ENCODE peak calls at places on chromosomes 4 and X, in six cellular contexts. A is ELF-1, B is left lung, K is uterus, F is NCI-H1436, L is caudate nucleus. D is an unnamed sample.

GRCh38 chr4:88870428-88870827 is 172.8 kb upstream of the NAP1L5 start:
- DNase-seq in F (no peak), L (no peak), B (no peak), K (no peak), A (no peak), D (no peak)

GRCh38 chrX:100649550-100650356 is 5.8 kb downstream of the SRPX2 start:
- DNase-seq in L (no peak), A (peak), F (no peak), K (peak), B (no peak), D (no peak)

GRCh38 chr4:122764808-122765189 is 32.3 kb downstream of the BBS12 start:
- DNase-seq in K (no peak), L (no peak), B (no peak), A (no peak), F (no peak), D (no peak)

GRCh38 chrX:101550825-101551767 is 749 bp downstream of the ARMCX1 start:
- DNase-seq in A (peak), L (no peak), F (peak), K (peak), B (peak), D (no peak)

GRCh38 chrX:17692709-17693346 is 44.5 kb upstream of the SCML1 start:
- DNase-seq in K (no peak), A (peak), L (no peak), B (no peak), F (no peak), D (no peak)

GRCh38 chr4:13348216-13348615 is 135.9 kb downstream of the RAB28 start:
- DNase-seq in B (no peak), A (no peak), F (no peak), L (no peak), K (no peak), D (no peak)

GRCh38 chr4:159639924-159640323 is 537.0 kb downstream of the RAPGEF2 start:
- DNase-seq in K (no peak), L (no peak), B (no peak), A (no peak), F (no peak), D (no peak)

GRCh38 chrX:111410451-111410850 is 1.5 kb downstream of the DCX start:
- DNase-seq in A (no peak), F (no peak), L (no peak), K (no peak), B (no peak), D (no peak)

GRCh38 chrX:10099411-10099810 is 57.4 kb upstream of the CLCN4 start:
- DNase-seq in K (no peak), F (no peak), A (no peak), L (no peak), B (no peak), D (no peak)

GRCh38 chrX:84933956-84934556 is 69.6 kb upstream of the APOOL start:
- DNase-seq in F (no peak), A (no peak), K (no peak), B (peak), L (no peak), D (peak)

GRCh38 chr4:66097271-66097670 is 427.0 kb upstream of the EPHA5 start:
- DNase-seq in F (peak), A (no peak), B (no peak), L (no peak), K (no peak), D (no peak)

GRCh38 chr4:90318208-90318607 is 191.0 kb downstream of the CCSER1 start:
- DNase-seq in L (no peak), F (no peak), K (no peak), A (no peak), B (no peak), D (no peak)

GRCh38 chr4:139655116-139655515 is 10.5 kb upstream of the MGST2 start:
- DNase-seq in A (peak), L (no peak), B (no peak), F (peak), K (no peak), D (no peak)

GRCh38 chrX:57918750-57919436 is 8.6 kb upstream of the ZXDA start:
- DNase-seq in K (no peak), L (no peak), A (peak), B (no peak), F (peak), D (no peak)

GRCh38 chrX:49166914-49167739 is 4.6 kb downstream of the MAGIX start:
- DNase-seq in A (peak), F (no peak), K (peak), L (no peak), B (peak), D (peak)

GRCh38 chr4:74451214-74451661 is 6.3 kb downstream of the AREG start:
- DNase-seq in A (no peak), L (no peak), F (no peak), K (no peak), B (no peak), D (no peak)

GRCh38 chrX:23864719-23865349 is 42.9 kb downstream of the APOO start:
- DNase-seq in F (no peak), L (no peak), B (no peak), K (no peak), A (no peak), D (no peak)

D was measured in activated gamma-delta T cell.